ENCODE peak calls at places on chromosomes 6 and 20, in eight cellular contexts. I, W, V, L, Z, J, C and R are unnamed samples.

GRCh38 chr20:6277661-6278060 is 154.8 kb upstream of the FERMT1 start:
- DNase-seq in L (no peak), Z (no peak), J (no peak), I (no peak), W (no peak), C (no peak), V (no peak), R (peak; percentile 13)

GRCh38 chr6:43584892-43585570 is 9.0 kb downstream of the POLH start:
- DNase-seq in C (no peak), Z (no peak), J (no peak), V (no peak), I (no peak), W (no peak), L (no peak), R (no peak)

GRCh38 chr6:135722679-135723078 is 128.8 kb upstream of the PDE7B start:
- DNase-seq in C (peak; percentile 23), L (peak; percentile 52), I (no peak), J (no peak), Z (peak; percentile 72), V (no peak), W (peak; percentile 90), R (peak; percentile 67)

GRCh38 chr6:85684125-85684808 is 41.6 kb upstream of the SYNCRIP start:
- DNase-seq in I (no peak), V (no peak), W (no peak), Z (no peak), L (no peak), J (no peak), C (no peak), R (peak; percentile 46)

GRCh38 chr6:145643760-145644159 is 91.6 kb downstream of the EPM2A start:
- DNase-seq in V (no peak), W (peak; percentile 29), I (no peak), L (no peak), Z (no peak), J (no peak), C (no peak), R (peak; percentile 14)

GRCh38 chr20:7257719-7258466 is 490.4 kb downstream of the BMP2 start:
- DNase-seq in J (no peak), Z (no peak), V (no peak), W (no peak), C (no peak), I (no peak), L (no peak), R (no peak)

GRCh38 chr6:91669154-91669903 is 1082.5 kb upstream of the MAP3K7 start:
- DNase-seq in J (no peak), I (no peak), W (no peak), L (no peak), Z (no peak), V (no peak), C (no peak), R (no peak)

GRCh38 chr6:100433726-100434435 is 30.8 kb downstream of the SIM1 start:
- DNase-seq in J (no peak), I (no peak), L (no peak), W (no peak), Z (no peak), V (no peak), C (no peak), R (no peak)

GRCh38 chr20:37903317-37904007 is 535 bp downstream of the VSTM2L start:
- DNase-seq in L (no peak), J (no peak), W (no peak), C (no peak), V (no peak), Z (peak; percentile 41), I (no peak), R (no peak)
- TF ChIP-seq CTCF in L (peak; percentile 9), J (peak; percentile 16), W (no peak), C (peak; percentile 28), V (peak; percentile 32), Z (peak; percentile 71), I (no peak), R (no peak)

DNA sequence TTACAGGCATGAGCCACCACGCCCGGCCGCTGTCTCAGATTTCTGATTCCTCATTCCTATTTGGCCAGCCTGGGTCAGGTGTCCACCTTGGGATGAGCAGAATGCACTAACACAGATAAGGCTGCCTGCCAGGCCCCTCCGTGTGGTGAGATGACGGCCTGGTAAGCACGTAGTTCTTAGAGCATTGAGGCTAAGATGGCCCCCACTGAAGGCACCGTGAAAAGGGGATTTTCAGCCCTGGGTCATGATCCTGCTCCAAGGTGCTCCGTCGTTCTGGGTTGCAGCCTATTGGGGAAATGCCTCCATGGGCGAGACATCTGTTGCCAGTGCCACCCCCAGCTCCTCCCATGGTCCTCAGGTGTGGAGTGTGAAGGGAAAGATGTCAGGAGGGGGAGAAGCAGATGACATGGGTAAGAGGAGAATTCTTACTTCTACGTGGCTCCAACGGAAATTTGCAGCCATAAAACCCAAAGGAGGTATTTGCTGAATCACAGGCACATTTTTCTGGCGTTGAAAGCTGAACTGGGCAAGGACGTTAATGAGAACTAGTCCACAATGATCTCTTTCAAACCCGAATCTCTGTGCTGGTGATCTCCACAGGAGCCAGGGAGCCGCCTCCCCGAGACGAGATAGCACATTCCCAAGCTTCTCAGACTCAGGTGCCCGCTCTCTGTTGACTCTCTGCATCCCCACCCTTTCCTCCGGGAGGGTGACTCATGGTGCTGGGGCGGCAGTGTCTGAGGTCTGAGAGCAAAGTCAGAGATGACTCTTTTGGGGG is 34.0 kb upstream of the BMP6 start:
- DNase-seq in I (no peak), W (peak; percentile 46), V (no peak), C (peak; percentile 76), Z (peak; percentile 90), L (peak; percentile 31), J (no peak), R (peak; percentile 95)
- H3K4me3 ChIP-seq in I (no peak overlapping the region), W (no peak overlapping the region), V (no peak overlapping the region), C (peak overlapping the region; percentile 45), Z (peak overlapping the region; percentile 15), L (peak overlapping the region; percentile 12), J (no peak overlapping the region), R (no peak overlapping the region)

GRCh38 chr20:63453029-63453523 is 19.4 kb downstream of the KCNQ2 start:
- DNase-seq in C (no peak), I (no peak), V (peak; percentile 75), L (no peak), J (peak; percentile 9), W (no peak), Z (peak; percentile 71), R (no peak)
- TF ChIP-seq CTCF in C (no peak), I (no peak), V (no peak), L (peak; percentile 21), J (peak; percentile 11), W (peak; percentile 11), Z (peak; percentile 18), R (no peak)

DNA sequence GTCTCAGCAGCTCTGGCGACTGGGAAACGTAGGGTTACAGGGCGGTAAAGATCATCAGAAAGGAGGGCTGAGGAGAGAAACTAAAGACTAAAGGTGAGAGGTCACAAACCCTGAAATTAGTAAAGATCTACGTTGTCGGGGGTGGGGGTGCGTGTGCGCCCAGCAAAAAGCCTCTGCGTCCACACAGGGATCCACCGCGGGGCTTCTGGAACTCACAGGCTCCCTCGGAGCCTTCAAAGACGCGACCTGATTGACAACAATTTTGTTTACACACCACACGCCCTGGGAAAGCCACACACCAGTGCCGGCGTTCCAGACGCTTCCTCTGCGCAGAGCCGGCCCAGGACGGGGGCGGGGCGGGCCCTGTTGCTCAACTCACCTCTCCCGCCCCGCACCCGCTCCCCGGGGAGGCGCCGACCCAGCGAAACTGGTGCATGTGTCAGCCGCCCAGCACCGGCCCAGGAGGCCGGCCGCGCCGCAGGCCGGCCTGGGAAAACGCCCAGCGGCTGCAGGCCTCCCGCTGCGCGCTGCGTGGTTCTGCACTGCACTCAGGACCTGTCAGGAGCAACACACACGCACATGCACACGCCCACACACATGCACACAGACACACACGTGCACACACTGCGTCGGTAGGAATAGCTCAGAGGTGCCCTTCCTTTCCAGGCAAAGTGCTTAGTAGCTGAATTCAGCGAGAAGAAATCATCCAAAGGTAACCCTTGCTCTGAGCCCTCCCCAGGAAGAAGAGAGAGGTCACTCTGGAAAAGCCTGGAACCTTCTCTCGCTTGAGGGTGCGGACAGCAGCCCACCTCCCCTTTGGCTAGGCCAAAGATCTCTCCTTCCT is 57.2 kb upstream of the ARID1B start:
- DNase-seq in J (peak; percentile 88), L (peak; percentile 81), I (peak; percentile 95), W (peak; percentile 85), Z (peak; percentile 43), V (peak; percentile 92), C (peak; percentile 87), R (peak; percentile 97)
- H3K4me3 ChIP-seq in J (peak overlapping the region; percentile 50), L (peak overlapping the region; percentile 24), I (peak overlapping the region; percentile 38), W (peak overlapping the region; percentile 51), Z (peak overlapping the region; percentile 30), V (no peak overlapping the region), C (peak overlapping the region; percentile 50), R (peak overlapping the region; percentile 27)